ENCODE peak calls at places on chromosome 10, in four cellular contexts. H is mesenchymal stem cell, Q is neural progenitor cell, O is GM23248. Z is an unnamed sample.

GRCh38 chr10:21015838-21016237 is 118.7 kb upstream of the NEBL start:
- DNase-seq in H (no peak), O (no peak), Q (no peak), Z (no peak)

GRCh38 chr10:116756277-116756676 is 13.9 kb upstream of the HSPA12A start:
- DNase-seq in H (no peak), Q (no peak), O (peak), Z (no peak)

GRCh38 chr10:62826275-62826674 is 10.1 kb upstream of the EGR2 start:
- DNase-seq in Q (no peak), O (no peak), H (no peak), Z (no peak)

GRCh38 chr10:29621161-29621560 is 13.6 kb downstream of the SVIL start:
- DNase-seq in H (peak), O (peak), Q (peak), Z (no peak)

GRCh38 chr10:3484306-3485187 is 300.5 kb downstream of the KLF6 start:
- DNase-seq in Q (no peak), H (peak), O (peak), Z (peak)

GRCh38 chr10:52400564-52400963 is 86.5 kb downstream of the DKK1 start:
- DNase-seq in H (peak), O (peak), Q (no peak), Z (no peak)

GRCh38 chr10:77372400-77372799 is 265.2 kb downstream of the KCNMA1 start:
- DNase-seq in H (no peak), O (no peak), Q (no peak), Z (no peak)

GRCh38 chr10:123583639-123584418 is 82.3 kb upstream of the GPR26 start:
- DNase-seq in Q (peak), H (peak), O (peak), Z (no peak)

GRCh38 chr10:127303746-127304145 is 107.4 kb upstream of the INSYN2A start:
- DNase-seq in Q (no peak), H (no peak), O (no peak), Z (no peak)

GRCh38 chr10:103204353-103205255 is 11.5 kb upstream of the NT5C2 start:
- DNase-seq in Q (peak), H (peak), O (no peak), Z (no peak)

GRCh38 chr10:129476431-129476830 is 9.4 kb downstream of the MGMT start:
- DNase-seq in Q (no peak), H (no peak), O (no peak), Z (no peak)

GRCh38 chr10:115871855-115872254 is 401.2 kb downstream of the GFRA1 start:
- DNase-seq in O (no peak), H (no peak), Q (no peak), Z (no peak)

GRCh38 chr10:62817120-62817762 is 1.1 kb upstream of the EGR2 start:
- DNase-seq in Q (peak), H (no peak), O (peak), Z (peak)

GRCh38 chr10:91556691-91557529 is 76.0 kb downstream of the PPP1R3C start:
- DNase-seq in H (no peak), O (peak), Q (no peak), Z (no peak)
- H3K9ac ChIP-seq in H (peak), O (no peak), Q (no peak), Z (no peak)

GRCh38 chr10:71494980-71495381 is 98.3 kb downstream of the CDH23 start:
- DNase-seq in Q (no peak), O (no peak), H (no peak), Z (no peak)
- H3K4me2 ChIP-seq in Q (no peak), O (no peak), H (no peak), Z (no peak)

GRCh38 chr10:22344204-22344603 is 1.1 kb upstream of the SPAG6 start:
- DNase-seq in H (no peak), Q (no peak), O (no peak), Z (no peak)
- H3K9ac ChIP-seq in H (no peak), Q (no peak), O (no peak), Z (no peak)

DNA sequence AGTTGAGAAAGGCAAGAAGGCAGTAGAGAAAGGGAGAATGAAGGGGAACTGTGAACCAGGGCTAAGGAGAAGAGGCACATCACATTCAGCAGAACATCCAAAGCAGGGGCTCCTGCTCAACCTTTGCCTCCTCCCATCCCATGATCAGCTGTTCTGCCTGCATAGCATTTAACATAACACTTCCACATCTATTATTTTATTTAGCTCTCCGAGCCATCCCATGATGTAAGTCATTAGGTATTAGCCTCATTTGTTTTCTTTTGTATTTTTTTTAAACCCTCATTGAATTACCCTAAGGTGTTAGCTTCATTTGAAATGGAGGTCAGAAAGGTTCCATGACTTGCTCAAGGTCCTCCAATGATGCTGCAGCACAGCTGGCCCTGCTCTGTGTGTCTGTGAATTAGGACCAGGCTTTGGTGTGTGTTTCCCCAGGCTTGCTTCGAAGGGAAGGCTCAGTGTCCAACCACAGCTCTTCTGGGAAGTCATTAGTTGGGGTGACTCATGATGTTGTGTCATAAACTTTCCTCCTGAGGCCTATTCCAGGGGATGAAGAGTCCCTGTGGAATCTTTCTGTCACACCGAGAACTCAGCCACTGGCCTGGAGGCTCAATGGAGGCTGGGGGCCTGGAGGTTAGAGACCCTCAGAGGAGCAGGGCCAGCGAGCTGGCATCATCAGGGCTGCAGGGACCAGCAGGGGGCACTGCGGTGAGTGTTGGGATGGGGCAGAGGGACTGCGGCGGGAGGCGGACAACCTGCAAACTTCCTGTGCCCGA is 16.5 kb downstream of the NPFFR1 start:
- DNase-seq in O (peak), Q (peak), H (peak), Z (no peak)
- H3K4me2 ChIP-seq in O (peak), Q (no peak), H (no peak), Z (no peak)

DNA sequence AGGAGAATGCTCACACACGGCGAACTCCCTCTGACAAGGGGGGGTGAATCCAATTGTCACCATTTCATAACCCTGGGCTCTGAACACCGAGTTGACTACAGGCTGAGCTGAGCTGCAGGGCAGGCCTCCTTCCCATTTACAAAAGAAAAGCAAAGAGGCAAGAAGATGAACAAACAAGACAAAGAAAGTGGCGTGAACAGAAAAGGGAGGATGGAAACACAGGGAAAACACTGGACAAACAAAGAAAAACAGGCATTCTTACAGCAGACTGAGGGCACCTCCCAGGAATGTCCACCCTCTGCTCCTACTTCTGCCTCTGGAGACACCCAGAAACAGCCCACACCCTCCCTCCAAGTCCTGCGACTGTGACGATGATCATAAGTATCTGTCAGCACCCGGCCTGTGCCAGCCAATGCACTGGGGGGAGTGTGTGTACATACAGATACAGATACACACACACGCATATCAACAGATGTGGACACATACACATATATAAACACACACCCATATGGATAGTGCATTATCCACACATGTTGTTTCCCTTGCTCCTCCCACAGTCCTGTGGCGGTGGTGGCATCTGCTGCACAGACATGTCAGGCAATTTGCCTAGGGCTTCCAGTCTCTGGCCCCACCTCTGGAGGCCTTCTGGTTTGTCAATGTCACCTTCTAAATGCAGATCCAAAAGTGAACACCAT is 66.2 kb downstream of the FAM53B start:
- DNase-seq in H (no peak), O (peak), Q (no peak), Z (peak)
- H3K9ac ChIP-seq in H (peak), O (peak), Q (no peak), Z (peak)

DNA sequence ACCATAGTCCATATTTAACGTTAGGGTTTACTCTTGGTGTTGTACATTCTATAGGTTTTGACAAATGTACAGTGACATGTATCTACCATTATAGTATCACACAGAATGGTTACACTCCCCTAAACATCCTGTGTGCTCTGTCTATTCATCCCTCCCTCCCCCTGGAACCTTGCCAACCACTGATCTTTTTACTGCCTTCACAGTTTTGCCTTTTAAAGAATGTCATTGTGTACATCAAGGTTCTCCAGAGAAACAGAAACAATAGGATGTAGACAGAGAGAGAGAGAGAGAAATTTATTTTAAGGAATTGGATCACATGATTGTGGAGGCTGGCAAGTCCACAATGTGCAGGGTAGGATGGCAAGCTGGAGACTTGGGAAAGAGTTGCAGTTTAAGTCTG is 45.1 kb upstream of the CCNJ start:
- DNase-seq in O (no peak), Q (no peak), H (no peak), Z (peak)
- H3K4me2 ChIP-seq in O (no peak), Q (no peak), H (no peak), Z (no peak)

DNA sequence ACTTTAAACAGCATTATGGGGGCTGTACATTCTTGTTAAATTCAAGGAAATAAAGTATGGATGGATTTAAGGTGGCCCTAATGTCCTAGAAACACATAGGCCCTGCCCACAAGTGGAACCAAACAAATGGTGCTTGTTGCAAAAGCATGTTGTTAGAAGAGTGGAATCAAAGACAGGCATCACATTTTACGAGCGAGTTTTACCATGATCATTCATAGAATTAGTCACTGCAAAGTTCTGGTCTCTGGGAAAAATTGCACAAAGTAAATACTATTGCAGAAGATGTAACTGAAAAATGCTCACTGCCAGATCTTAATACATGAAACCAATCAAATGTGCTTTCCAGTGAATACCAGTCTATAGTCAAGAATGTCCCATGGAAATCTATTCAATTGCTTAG is 677.1 kb downstream of the PARD3 start:
- DNase-seq in O (no peak), H (peak), Q (no peak), Z (no peak)
- H3K9ac ChIP-seq in O (no peak), H (no peak), Q (no peak), Z (no peak)

GRCh38 chr10:75432763-75433162 is 1.3 kb downstream of the LRMDA start:
- DNase-seq in H (no peak), Q (peak), O (no peak), Z (no peak)
- H3K4me2 ChIP-seq in H (no peak), Q (peak), O (no peak), Z (no peak)

Z was measured in DND-41.